ENCODE peak calls at places on chromosome 7, in six cellular contexts. L is NCI-H1436, M is NCI-H1694 treated with DMSO at 0.1 percent for 48 hours, X is A172, Q is cerebellar cortex, I is NCI-H146. S is an unnamed sample.
A peak's percentile ranks its signal among the peaks of the same experiment; 100 is the strongest.

GRCh38 chr7:68707958-68708357 is 890.3 kb upstream of the AUTS2 start:
- DNase-seq in L (no peak), M (no peak), X (no peak), Q (no peak), I (no peak), S (no peak)

GRCh38 chr7:121557034-121557892 is 161.2 kb upstream of the FAM3C start:
- DNase-seq in L (no peak), M (no peak), X (peak; percentile 23), Q (no peak), I (no peak), S (no peak)

GRCh38 chr7:113548561-113548960 is 370.2 kb downstream of the PPP1R3A start:
- DNase-seq in L (no peak), M (no peak), X (no peak), Q (no peak), I (no peak), S (no peak)

GRCh38 chr7:7416031-7416968 is 119.4 kb downstream of the COL28A1 start:
- DNase-seq in L (no peak), M (no peak), X (peak; percentile 64), Q (no peak), I (peak; percentile 10), S (peak; percentile 31)

GRCh38 chr7:76364198-76364584 is 5.4 kb upstream of the YWHAG start:
- DNase-seq in L (no peak), M (no peak), X (peak; percentile 90), Q (no peak), I (no peak), S (peak; percentile 83)

GRCh38 chr7:54664235-54665228 is 94.5 kb downstream of the SEC61G start:
- DNase-seq in L (peak; percentile 1), M (no peak), X (peak; percentile 63), Q (peak; percentile 17), I (peak; percentile 63), S (peak; percentile 85)

GRCh38 chr7:24739306-24739705 is 18.0 kb downstream of the GSDME start:
- DNase-seq in L (no peak), M (no peak), X (no peak), Q (no peak), I (no peak), S (no peak)

GRCh38 chr7:96870201-96870600 is 135.2 kb upstream of the DLX6 start:
- DNase-seq in L (no peak), M (no peak), X (no peak), Q (no peak), I (no peak), S (no peak)

GRCh38 chr7:94584113-94584512 is 71.8 kb downstream of the SGCE start:
- DNase-seq in L (no peak), M (no peak), X (peak; percentile 8), Q (peak; percentile 13), I (no peak), S (peak; percentile 7)

GRCh38 chr7:151427705-151428392 is 12.1 kb downstream of the CRYGN start:
- DNase-seq in L (no peak), M (peak; percentile 48), X (no peak), Q (no peak), I (no peak), S (peak; percentile 84)

GRCh38 chr7:70570961-70571360 is 561.0 kb upstream of the GALNT17 start:
- DNase-seq in L (no peak), M (no peak), X (no peak), Q (no peak), I (no peak), S (no peak)

GRCh38 chr7:152674860-152675760 is 831 bp downstream of the XRCC2 start:
- DNase-seq in L (peak; percentile 34), M (peak; percentile 73), X (peak; percentile 10), Q (peak; percentile 16), I (peak; percentile 70), S (peak; percentile 81)

GRCh38 chr7:17406756-17407155 is 108.3 kb downstream of the AHR start:
- DNase-seq in L (no peak), M (no peak), X (no peak), Q (no peak), I (no peak), S (peak; percentile 10)

GRCh38 chr7:140143997-140144396 is 32.8 kb downstream of the KDM7A start:
- DNase-seq in L (no peak), M (no peak), X (no peak), Q (no peak), I (no peak), S (no peak)

GRCh38 chr7:157339777-157340677 is 3.2 kb downstream of the DNAJB6 start:
- DNase-seq in L (peak; percentile 46), M (peak; percentile 40), X (peak; percentile 62), Q (peak; percentile 75), I (peak; percentile 38), S (peak; percentile 79)

S was measured in DMS53.